ENCODE peak calls at places on chromosome 10, in five cellular contexts. J is GM12892, X is upper lobe of right lung, T is EH, I is cardiac muscle cell. U is an unnamed sample.

GRCh38 chr10:5540886-5541285 is 16.1 kb downstream of the CALML3 start:
- DNase-seq in J (no peak), X (peak; percentile 19), T (no peak), I (no peak), U (no peak)

GRCh38 chr10:49568235-49568634 is 29.3 kb upstream of the ERCC6 start:
- DNase-seq in J (no peak), X (no peak), T (peak; percentile 89), I (no peak), U (no peak)

GRCh38 chr10:79305515-79305914 is 41.8 kb upstream of the PPIF start:
- DNase-seq in J (no peak), X (no peak), T (no peak), I (no peak), U (no peak)

GRCh38 chr10:25263931-25264330 is 89.1 kb downstream of the GPR158 start:
- DNase-seq in J (no peak), X (no peak), T (no peak), I (no peak), U (no peak)

GRCh38 chr10:124222298-124223000 is 129.1 kb upstream of the CHST15 start:
- DNase-seq in J (peak; percentile 34), X (no peak), T (no peak), I (peak; percentile 12), U (no peak)

GRCh38 chr10:102243304-102243703 is 2.0 kb upstream of the PITX3 start:
- DNase-seq in J (no peak), X (no peak), T (peak; percentile 92), I (no peak), U (no peak)

GRCh38 chr10:79256264-79256806 is 90.9 kb upstream of the PPIF start:
- DNase-seq in J (no peak), X (no peak), T (no peak), I (no peak), U (no peak)

GRCh38 chr10:16943301-16944080 is 126.3 kb upstream of the RSU1 start:
- DNase-seq in J (no peak), X (no peak), T (peak; percentile 55), I (no peak), U (no peak)

GRCh38 chr10:95467162-95467599 is 94.0 kb downstream of the SORBS1 start:
- DNase-seq in J (no peak), X (peak; percentile 67), T (peak; percentile 54), I (peak; percentile 93), U (no peak)

GRCh38 chr10:70265032-70265689 is 18.6 kb downstream of the NPFFR1 start:
- DNase-seq in J (no peak), X (no peak), T (no peak), I (peak; percentile 62), U (no peak)

GRCh38 chr10:130884456-130884855 is 427.1 kb downstream of the TCERG1L start:
- DNase-seq in J (no peak), X (no peak), T (no peak), I (no peak), U (no peak)

GRCh38 chr10:106957825-106958581 is 206.5 kb downstream of the SORCS1 start:
- DNase-seq in J (no peak), X (no peak), T (no peak), I (no peak), U (no peak)

GRCh38 chr10:126218778-126219649 is 169.3 kb downstream of the ADAM12 start:
- DNase-seq in J (no peak), X (no peak), T (no peak), I (no peak), U (no peak)

GRCh38 chr10:79446451-79447020 is 1.1 kb upstream of the ZCCHC24 start:
- DNase-seq in J (no peak), X (peak; percentile 86), T (peak; percentile 53), I (peak; percentile 94), U (no peak)

GRCh38 chr10:10533417-10533816 is 484.3 kb upstream of the CELF2 start:
- DNase-seq in J (no peak), X (no peak), T (peak; percentile 19), I (no peak), U (no peak)

GRCh38 chr10:129417164-129417563 is 49.9 kb upstream of the MGMT start:
- DNase-seq in J (no peak), X (no peak), T (peak; percentile 1), I (no peak), U (no peak)

GRCh38 chr10:2120781-2121180 is 383.5 kb upstream of the ADARB2 start:
- DNase-seq in J (no peak), X (no peak), T (no peak), I (peak; percentile 7), U (no peak)

GRCh38 chr10:2610946-2611345 is 456.4 kb upstream of the PFKP start:
- DNase-seq in J (no peak), X (no peak), T (no peak), I (peak; percentile 10), U (no peak)

GRCh38 chr10:75034131-75034512 is 77.3 kb upstream of the SAMD8 start:
- DNase-seq in J (no peak), X (no peak), T (no peak), I (no peak), U (no peak)

GRCh38 chr10:122475130-122475529 is 13.8 kb downstream of the HTRA1 start:
- DNase-seq in J (no peak), X (no peak), T (no peak), I (peak; percentile 59), U (no peak)

GRCh38 chr10:78224602-78225001 is 190.9 kb downstream of the RPS24 start:
- DNase-seq in J (no peak), X (no peak), T (peak; percentile 83), I (no peak), U (no peak)

GRCh38 chr10:27041196-27041595 is 59.1 kb downstream of the ANKRD26 start:
- DNase-seq in J (no peak), X (no peak), T (peak; percentile 52), I (no peak), U (no peak)

GRCh38 chr10:50512214-50512595 is 111.6 kb downstream of the SGMS1 start:
- DNase-seq in J (no peak), X (no peak), T (peak; percentile 6), I (no peak), U (no peak)

GRCh38 chr10:131090761-131091661 is 220.5 kb downstream of the TCERG1L start:
- DNase-seq in J (no peak), X (no peak), T (no peak), I (no peak), U (no peak)

GRCh38 chr10:59991661-59992060 is 85.3 kb upstream of the CCDC6 start:
- DNase-seq in J (no peak), X (no peak), T (peak; percentile 1), I (no peak), U (peak; percentile 27)

GRCh38 chr10:106795619-106796018 is 368.9 kb downstream of the SORCS1 start:
- DNase-seq in J (no peak), X (no peak), T (no peak), I (peak; percentile 74), U (no peak)

GRCh38 chr10:93711891-93712290 is 9.5 kb upstream of the FRA10AC1 start:
- DNase-seq in J (no peak), X (no peak), T (peak; percentile 4), I (no peak), U (no peak)

GRCh38 chr10:76301950-76302349 is 870.5 kb downstream of the LRMDA start:
- DNase-seq in J (no peak), X (no peak), T (no peak), I (peak; percentile 74), U (no peak)

U was measured in NCI-H2227 treated with DMSO at 0.1 percent for 48 hours.